ENCODE peak calls at places on chromosomes 4 and X, in five cellular contexts. P, C, L, T and G are unnamed samples.

GRCh38 chr4:187294861-187295260 is 571.2 kb upstream of the FAT1 start:
- DNase-seq in P (no peak), C (no peak), L (peak), T (no peak), G (no peak)

GRCh38 chr4:57303012-57303751 is 193.0 kb upstream of the IGFBP7 start:
- DNase-seq in P (no peak), C (no peak), L (no peak), T (no peak), G (no peak)

GRCh38 chr4:123673971-123674370 is 277.4 kb downstream of the SPRY1 start:
- DNase-seq in P (no peak), C (no peak), L (peak), T (no peak), G (no peak)

GRCh38 chr4:138835833-138836521 is 179.6 kb upstream of the NOCT start:
- DNase-seq in P (no peak), C (no peak), L (peak), T (no peak), G (no peak)

GRCh38 chr4:124037236-124037635 is 640.6 kb downstream of the SPRY1 start:
- DNase-seq in P (no peak), C (no peak), L (no peak), T (no peak), G (no peak)

GRCh38 chrX:24100713-24101112 is 46.0 kb downstream of the EIF2S3 start:
- DNase-seq in P (no peak), C (no peak), L (peak), T (no peak), G (no peak)

GRCh38 chr4:47368211-47368610 is 95.3 kb downstream of the COMMD8 start:
- DNase-seq in P (no peak), C (no peak), L (no peak), T (no peak), G (no peak)

GRCh38 chr4:152640058-152640921 is 39.5 kb downstream of the TMEM154 start:
- DNase-seq in P (no peak), C (no peak), L (peak), T (no peak), G (no peak)

GRCh38 chr4:8427761-8428287 is 12.7 kb downstream of the ACOX3 start:
- DNase-seq in P (no peak), C (peak), L (peak), T (peak), G (no peak)

GRCh38 chr4:74320559-74321118 is 12.4 kb downstream of the EPGN start:
- DNase-seq in P (no peak), C (peak), L (peak), T (peak), G (no peak)

GRCh38 chrX:52346462-52347165 is 22.2 kb upstream of the XAGE2 start:
- DNase-seq in P (no peak), C (no peak), L (peak), T (no peak), G (no peak)

GRCh38 chrX:41759817-41760216 is 35.8 kb downstream of the GPR82 start:
- DNase-seq in P (no peak), C (no peak), L (peak), T (no peak), G (no peak)

GRCh38 chr4:173415092-173415491 is 16.2 kb upstream of the SCRG1 start:
- DNase-seq in P (no peak), C (no peak), L (no peak), T (no peak), G (no peak)

DNA sequence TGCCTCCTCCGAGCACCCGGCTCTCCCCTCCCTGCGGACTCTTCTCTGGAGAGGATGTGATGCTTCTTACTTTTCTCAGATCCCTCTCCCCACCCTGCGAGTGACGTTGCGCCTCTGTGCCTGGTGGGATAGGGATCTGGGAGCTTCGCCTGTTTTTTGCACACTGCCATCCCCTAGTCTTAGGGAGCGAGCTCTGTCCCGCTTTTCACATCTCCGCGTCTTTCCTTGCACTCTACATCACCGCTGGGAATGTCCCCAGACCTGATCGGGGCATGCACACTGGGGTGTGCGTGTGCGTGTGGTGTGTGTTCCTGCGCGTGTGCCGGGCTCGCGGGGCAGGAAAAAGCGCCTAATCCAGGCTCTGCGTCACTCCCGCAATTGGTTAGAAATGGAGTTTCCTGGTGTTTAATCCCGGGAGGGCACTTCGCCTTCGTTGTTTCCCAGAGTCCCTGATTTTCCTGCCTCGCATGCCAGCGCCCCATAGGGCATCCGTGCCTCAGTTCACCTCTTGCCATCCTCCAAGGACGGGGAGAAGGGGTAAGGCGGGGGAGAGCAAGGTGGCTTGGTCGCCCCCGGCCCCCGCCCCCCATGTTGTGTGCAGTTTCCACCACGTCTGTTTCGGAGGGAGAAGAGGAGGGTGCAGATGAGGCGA is 909 bp upstream of the TBC1D1 start:
- DNase-seq in P (peak), C (no peak), L (peak), T (no peak), G (no peak)
- TF ChIP-seq POLR2A in P (peak), C (no peak), L (no peak), T (no peak), G (no peak)

GRCh38 chrX:66022742-66023725 is 16.8 kb downstream of the VSIG4 start:
- DNase-seq in P (no peak), C (no peak), L (no peak), T (no peak), G (no peak)
- TF ChIP-seq CTCF in P (no peak), C (no peak), L (peak), T (no peak), G (no peak)

GRCh38 chrX:119425050-119425449 is 25.9 kb downstream of the SLC25A43 start:
- DNase-seq in P (no peak), C (no peak), L (no peak), T (no peak), G (no peak)
- TF ChIP-seq POLR2A in P (no peak), C (no peak), L (no peak), T (no peak), G (no peak)

GRCh38 chr4:182141046-182141445 is 102.2 kb upstream of the TENM3 start:
- DNase-seq in P (no peak), C (no peak), L (no peak), T (no peak), G (no peak)

GRCh38 chr4:182143086-182143821 is 99.9 kb upstream of the TENM3 start:
- DNase-seq in P (no peak), C (no peak), L (peak), T (no peak), G (no peak)

GRCh38 chr4:182143822-182144620 is 99.2 kb upstream of the TENM3 start:
- DNase-seq in P (peak), C (no peak), L (peak), T (no peak), G (no peak)

GRCh38 chr4:182141623-182142022 is 101.6 kb upstream of the TENM3 start:
- DNase-seq in P (no peak), C (no peak), L (no peak), T (no peak), G (no peak)

DNA sequence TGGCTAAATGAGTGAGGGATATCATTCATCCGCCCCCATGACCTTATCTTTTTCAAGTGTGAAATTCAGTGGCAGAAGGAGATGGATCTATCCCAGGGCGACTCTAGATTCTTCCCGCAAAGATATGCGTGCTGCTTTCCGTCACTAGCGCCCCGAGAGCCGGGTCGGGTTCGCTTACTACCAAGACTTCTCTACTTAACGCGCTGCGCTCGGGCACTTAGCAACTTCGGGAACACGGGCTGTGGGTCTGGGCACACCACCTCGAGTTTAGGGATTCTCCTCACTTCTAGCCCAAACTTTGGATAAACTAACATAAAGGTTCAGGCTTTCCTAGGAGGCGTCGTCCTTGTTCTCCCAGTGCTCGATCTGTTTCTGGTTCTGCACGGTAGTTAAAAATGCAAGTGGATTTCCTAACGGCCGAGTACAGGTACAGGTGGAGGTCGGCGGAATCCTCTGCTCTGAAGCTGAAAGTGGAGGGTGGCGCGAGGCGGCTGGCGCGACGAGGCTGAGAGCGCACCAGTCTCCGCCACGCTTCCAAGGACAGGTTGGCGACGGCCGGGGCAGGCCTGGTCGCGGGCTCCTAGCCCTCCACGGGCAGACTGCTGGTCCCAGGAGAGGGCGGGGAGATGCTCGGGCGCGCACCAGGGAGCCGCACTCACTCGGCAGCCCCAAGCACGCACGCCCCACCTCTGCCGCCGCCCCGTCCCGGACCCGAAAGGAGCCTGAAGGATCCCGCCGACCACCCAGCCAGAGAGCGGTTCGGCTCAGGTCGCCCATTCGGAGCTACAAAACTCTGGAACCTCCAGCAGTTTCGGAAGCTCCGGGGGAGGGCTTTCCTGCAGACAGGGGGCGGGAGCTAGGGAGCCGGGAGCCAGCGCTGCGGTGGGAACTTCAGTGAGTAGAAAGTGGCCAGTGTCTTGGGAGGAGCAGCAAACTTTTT is 100.8 kb upstream of the TENM3 start:
- DNase-seq in P (peak), C (no peak), L (peak), T (no peak), G (no peak)
- TF ChIP-seq CTCF in P (peak), C (no peak), L (no peak), T (peak), G (no peak)

GRCh38 chr4:78938474-78938867 is 767 bp downstream of the PAQR3 start:
- DNase-seq in P (no peak), C (no peak), L (no peak), T (no peak), G (no peak)

GRCh38 chr4:78939667-78940008 is 400 bp upstream of the PAQR3 start:
- DNase-seq in P (no peak), C (no peak), L (peak), T (no peak), G (no peak)

GRCh38 chr4:78937837-78938236 is 1.4 kb downstream of the PAQR3 start:
- DNase-seq in P (no peak), C (no peak), L (peak), T (no peak), G (no peak)

GRCh38 chr4:78940752-78941151 is 1.5 kb upstream of the PAQR3 start:
- DNase-seq in P (no peak), C (no peak), L (no peak), T (no peak), G (no peak)

DNA sequence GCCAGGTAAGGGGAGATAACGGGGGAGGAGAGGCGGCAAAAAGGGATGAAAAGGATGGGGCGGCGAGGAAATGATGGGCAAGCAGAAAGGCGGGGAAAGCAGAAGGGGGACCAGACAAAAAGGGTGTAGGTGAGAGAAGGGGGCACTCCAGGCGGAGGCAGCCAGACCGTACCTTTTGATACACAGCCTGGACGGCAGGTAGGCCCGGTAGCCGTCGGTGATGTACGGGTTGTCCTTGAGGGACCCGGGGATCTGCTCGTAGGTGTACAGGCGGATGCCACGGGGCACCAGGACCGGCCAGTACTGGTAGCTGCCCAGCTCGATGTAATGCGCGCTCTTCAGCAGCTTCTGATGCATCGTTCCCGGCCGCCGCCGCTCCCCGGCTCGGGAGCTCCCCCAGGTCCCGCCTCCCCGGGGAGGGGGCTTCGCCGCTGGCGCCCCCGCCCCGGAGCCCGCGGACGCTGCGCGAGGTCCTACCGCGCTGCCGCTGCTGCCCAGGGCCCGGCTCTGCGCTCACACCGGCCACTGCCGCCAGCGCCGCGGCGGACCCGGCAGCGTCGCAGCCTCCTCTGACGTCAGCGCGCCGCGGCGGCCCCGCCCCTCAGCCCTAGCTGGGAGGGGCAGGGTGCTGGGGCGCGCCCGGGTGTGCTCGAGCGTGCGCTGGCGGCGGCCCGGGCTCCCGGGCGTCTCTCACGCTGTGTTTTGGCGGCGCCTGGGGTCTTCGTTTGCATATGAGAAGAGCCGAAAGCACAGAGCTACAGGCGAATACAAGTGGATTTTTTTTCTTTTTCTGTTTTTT is at the start of gene PAQR3:
- DNase-seq in P (peak), C (peak), L (peak), T (peak), G (peak)
- TF ChIP-seq POLR2A in P (peak), C (no peak), L (peak), T (peak), G (peak)

GRCh38 chrX:120365320-120365719 is 3.4 kb downstream of the ATP1B4 start:
- DNase-seq in P (no peak), C (no peak), L (no peak), T (peak), G (peak)
- TF ChIP-seq CTCF in P (no peak), C (peak), L (peak), T (peak), G (peak)

GRCh38 chr4:128286474-128287158 is 997 bp downstream of the PGRMC2 start:
- DNase-seq in P (no peak), C (no peak), L (peak), T (no peak), G (no peak)
- TF ChIP-seq POLR2A in P (no peak), C (no peak), L (peak), T (no peak), G (peak)

DNA sequence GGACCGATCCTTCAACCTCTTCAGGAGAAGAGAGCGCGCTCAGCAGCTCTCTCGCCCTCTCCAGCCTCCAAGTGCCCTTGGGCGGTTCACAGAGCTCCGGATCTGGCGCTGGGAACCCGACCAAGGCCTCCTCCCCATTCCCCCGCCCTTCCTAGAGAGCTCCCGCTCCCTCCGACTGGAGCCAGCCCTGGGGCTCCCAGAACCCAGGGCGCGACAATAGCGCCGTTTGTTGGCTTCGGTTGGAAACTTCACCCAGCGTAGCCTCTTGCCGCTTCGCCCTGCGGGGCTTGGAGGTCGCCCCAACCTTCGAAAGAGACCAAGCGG is 3.1 kb upstream of the SOX3 start:
- DNase-seq in P (no peak), C (no peak), L (no peak), T (no peak), G (no peak)
- TF ChIP-seq CTCF in P (no peak), C (no peak), L (peak), T (no peak), G (no peak)

GRCh38 chr4:100165809-100166208 is 24.5 kb downstream of the DDIT4L start:
- DNase-seq in P (no peak), C (no peak), L (peak), T (no peak), G (no peak)

GRCh38 chr4:100162027-100162685 is 28.1 kb downstream of the DDIT4L start:
- DNase-seq in P (no peak), C (no peak), L (no peak), T (no peak), G (no peak)

GRCh38 chr4:100168521-100168920 is 21.7 kb downstream of the DDIT4L start:
- DNase-seq in P (no peak), C (no peak), L (peak), T (no peak), G (no peak)

GRCh38 chr4:100166297-100167034 is 23.8 kb downstream of the DDIT4L start:
- DNase-seq in P (no peak), C (no peak), L (no peak), T (no peak), G (no peak)

DNA sequence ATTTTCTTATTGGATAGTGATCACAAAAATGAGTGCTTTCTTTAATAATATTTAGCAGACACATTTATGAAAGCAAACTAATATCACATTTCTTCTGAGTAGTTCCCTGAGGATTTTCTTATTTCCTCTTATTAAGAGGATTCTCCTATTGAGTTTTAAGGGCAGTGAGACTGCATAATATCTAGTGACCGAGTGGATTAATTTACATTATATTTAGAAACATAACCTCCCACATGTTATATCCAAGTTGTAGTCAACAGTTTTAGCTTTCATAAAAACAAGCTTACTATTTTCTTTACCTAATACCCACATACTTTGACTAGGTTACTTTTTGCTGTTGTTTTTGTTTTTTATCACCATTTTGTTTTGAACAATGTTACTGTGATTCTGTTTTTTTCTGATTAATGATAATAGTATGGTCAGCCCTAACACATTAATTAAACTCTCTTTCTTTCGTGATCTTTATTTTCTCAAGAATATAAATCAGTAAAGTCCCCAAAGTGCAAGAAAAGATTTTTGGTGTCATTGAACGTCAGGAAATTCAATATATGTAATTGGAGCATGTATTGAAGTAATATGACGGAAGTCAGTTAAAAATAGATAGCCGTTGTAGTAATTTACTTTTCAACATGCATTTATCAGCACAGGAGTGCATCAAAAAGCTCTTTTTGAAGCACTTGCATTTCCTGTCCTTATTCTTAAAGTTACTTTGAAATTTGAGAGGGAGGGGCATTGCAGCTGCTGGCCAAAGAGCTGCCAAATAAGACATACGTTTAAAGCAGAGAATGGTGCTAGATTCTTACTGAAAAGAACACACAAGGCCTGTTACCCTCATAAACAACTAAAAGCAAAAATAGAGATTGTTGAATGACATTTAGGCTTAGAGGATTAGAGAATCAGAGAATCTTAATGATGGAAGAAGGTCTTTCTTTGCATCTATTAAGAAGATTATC is 25.2 kb downstream of the DDIT4L start:
- DNase-seq in P (no peak), C (no peak), L (no peak), T (no peak), G (no peak)
- TF ChIP-seq POLR2A in P (no peak), C (no peak), L (no peak), T (no peak), G (no peak)